ENCODE peak calls at places on chromosomes 1 and 21, in six cellular contexts. One of them, this sample, is unnamed. For H3K36me3, the result is how much of the 10 kb centered on the place peaks cover.

GRCh38 chr21:18655927-18656326 is 252.3 kb upstream of the TMPRSS15 start:
- ATAC-seq in Panc1: no peak
- ATAC-seq in IMR-90: no peak
- ATAC-seq in heart left ventricle: no peak
- ATAC-seq in HCT116: no peak
- ATAC-seq in upper lobe of right lung: no peak
- ATAC-seq in this sample: no peak

GRCh38 chr1:244273845-244274619 is 177.7 kb downstream of the ADSS2 start:
- ATAC-seq in Panc1: peak
- ATAC-seq in IMR-90: peak
- ATAC-seq in heart left ventricle: peak
- ATAC-seq in HCT116: peak
- ATAC-seq in upper lobe of right lung: peak
- ATAC-seq in this sample: peak

GRCh38 chr1:204359474-204360255 is at the start of gene PLEKHA6:
- ATAC-seq in Panc1: peak
- ATAC-seq in IMR-90: peak
- ATAC-seq in heart left ventricle: no peak
- ATAC-seq in HCT116: no peak
- ATAC-seq in upper lobe of right lung: no peak
- ATAC-seq in this sample: no peak

GRCh38 chr21:20617130-20617529 is 381.1 kb upstream of the NCAM2 start:
- ATAC-seq in Panc1: no peak
- ATAC-seq in IMR-90: no peak
- ATAC-seq in heart left ventricle: no peak
- ATAC-seq in HCT116: no peak
- ATAC-seq in upper lobe of right lung: peak
- ATAC-seq in this sample: no peak

GRCh38 chr21:26124421-26124833 is 46.1 kb downstream of the APP start:
- ATAC-seq in Panc1: no peak
- ATAC-seq in IMR-90: peak
- ATAC-seq in heart left ventricle: peak
- ATAC-seq in HCT116: no peak
- ATAC-seq in upper lobe of right lung: peak
- ATAC-seq in this sample: peak

GRCh38 chr1:65055754-65056153 is 89.4 kb upstream of the JAK1 start:
- ATAC-seq in Panc1: no peak
- ATAC-seq in IMR-90: no peak
- ATAC-seq in heart left ventricle: no peak
- ATAC-seq in HCT116: no peak
- ATAC-seq in upper lobe of right lung: peak
- ATAC-seq in this sample: peak

GRCh38 chr1:43137445-43138052 is 34.5 kb downstream of the EBNA1BP2 start:
- ATAC-seq in Panc1: no peak
- ATAC-seq in IMR-90: no peak
- ATAC-seq in heart left ventricle: peak
- ATAC-seq in HCT116: no peak
- ATAC-seq in upper lobe of right lung: no peak
- ATAC-seq in this sample: no peak

GRCh38 chr1:47212636-47213229 is 19.3 kb downstream of the TAL1 start:
- ATAC-seq in Panc1: no peak
- ATAC-seq in IMR-90: no peak
- ATAC-seq in heart left ventricle: no peak
- ATAC-seq in HCT116: no peak
- ATAC-seq in upper lobe of right lung: no peak
- ATAC-seq in this sample: no peak

GRCh38 chr21:30269803-30270530 is 12.8 kb downstream of the KRTAP24-1 start:
- ATAC-seq in Panc1: no peak
- ATAC-seq in IMR-90: no peak
- ATAC-seq in heart left ventricle: no peak
- ATAC-seq in HCT116: no peak
- ATAC-seq in upper lobe of right lung: no peak
- ATAC-seq in this sample: no peak

GRCh38 chr1:157111396-157112165 is 12.0 kb upstream of the ETV3L start:
- ATAC-seq in Panc1: no peak
- ATAC-seq in IMR-90: peak
- ATAC-seq in heart left ventricle: no peak
- ATAC-seq in HCT116: no peak
- ATAC-seq in upper lobe of right lung: no peak
- ATAC-seq in this sample: no peak

GRCh38 chr1:30129421-30130055 is 593.8 kb downstream of the MATN1 start:
- ATAC-seq in Panc1: no peak
- ATAC-seq in IMR-90: no peak
- ATAC-seq in heart left ventricle: no peak
- ATAC-seq in HCT116: no peak
- ATAC-seq in upper lobe of right lung: peak
- ATAC-seq in this sample: no peak

GRCh38 chr1:241706257-241706656 is 54.2 kb downstream of the WDR64 start:
- ATAC-seq in Panc1: peak
- ATAC-seq in IMR-90: no peak
- ATAC-seq in heart left ventricle: no peak
- ATAC-seq in HCT116: peak
- ATAC-seq in upper lobe of right lung: no peak
- ATAC-seq in this sample: no peak

GRCh38 chr1:200887772-200888348 is 6.8 kb upstream of the INAVA start:
- ATAC-seq in Panc1: no peak
- ATAC-seq in IMR-90: no peak
- ATAC-seq in heart left ventricle: no peak
- ATAC-seq in HCT116: no peak
- ATAC-seq in upper lobe of right lung: no peak
- ATAC-seq in this sample: no peak

GRCh38 chr1:111183681-111184080 is 16.8 kb downstream of the DENND2D start:
- ATAC-seq in Panc1: no peak
- ATAC-seq in IMR-90: no peak
- ATAC-seq in heart left ventricle: no peak
- ATAC-seq in HCT116: no peak
- ATAC-seq in upper lobe of right lung: no peak
- ATAC-seq in this sample: no peak

GRCh38 chr1:169914534-169914933 is 20.8 kb upstream of the SCYL3 start:
- ATAC-seq in Panc1: no peak
- ATAC-seq in IMR-90: peak
- ATAC-seq in heart left ventricle: no peak
- ATAC-seq in HCT116: no peak
- ATAC-seq in upper lobe of right lung: no peak
- ATAC-seq in this sample: no peak

GRCh38 chr1:27594542-27595510 is 9.1 kb downstream of the AHDC1 start:
- ATAC-seq in Panc1: peak
- ATAC-seq in IMR-90: peak
- ATAC-seq in heart left ventricle: no peak
- ATAC-seq in HCT116: no peak
- ATAC-seq in upper lobe of right lung: no peak
- ATAC-seq in this sample: no peak

GRCh38 chr1:228004331-228004871 is 2.4 kb upstream of the WNT3A start:
- ATAC-seq in Panc1: peak
- ATAC-seq in IMR-90: no peak
- ATAC-seq in heart left ventricle: no peak
- ATAC-seq in HCT116: peak
- ATAC-seq in upper lobe of right lung: peak
- ATAC-seq in this sample: no peak

GRCh38 chr1:216183427-216183826 is 239.8 kb downstream of the USH2A start:
- ATAC-seq in Panc1: no peak
- ATAC-seq in IMR-90: peak
- ATAC-seq in heart left ventricle: no peak
- ATAC-seq in HCT116: no peak
- ATAC-seq in upper lobe of right lung: no peak
- ATAC-seq in this sample: no peak

GRCh38 chr1:94865369-94865768 is 45.2 kb downstream of the SLC44A3 start:
- ATAC-seq in Panc1: no peak
- ATAC-seq in IMR-90: no peak
- ATAC-seq in heart left ventricle: peak
- ATAC-seq in HCT116: no peak
- ATAC-seq in upper lobe of right lung: no peak
- ATAC-seq in this sample: no peak

GRCh38 chr1:16630661-16631247 is 17.4 kb upstream of the NBPF1 start:
- ATAC-seq in Panc1: no peak
- ATAC-seq in IMR-90: no peak
- ATAC-seq in heart left ventricle: no peak
- ATAC-seq in HCT116: no peak
- ATAC-seq in upper lobe of right lung: peak
- ATAC-seq in this sample: no peak

GRCh38 chr21:39387461-39388037 is 38.7 kb upstream of the HMGN1 start:
- ATAC-seq in Panc1: peak
- ATAC-seq in IMR-90: peak
- ATAC-seq in heart left ventricle: peak
- ATAC-seq in HCT116: peak
- ATAC-seq in upper lobe of right lung: peak
- ATAC-seq in this sample: peak

GRCh38 chr1:93080424-93080823 is 1.3 kb downstream of the MTF2 start:
- ATAC-seq in Panc1: peak
- ATAC-seq in IMR-90: peak
- ATAC-seq in heart left ventricle: peak
- ATAC-seq in HCT116: peak
- ATAC-seq in upper lobe of right lung: peak
- ATAC-seq in this sample: no peak

GRCh38 chr1:154329551-154330131 is 4.3 kb downstream of the ATP8B2 start:
- ATAC-seq in Panc1: no peak
- ATAC-seq in IMR-90: no peak
- ATAC-seq in heart left ventricle: no peak
- ATAC-seq in HCT116: no peak
- ATAC-seq in upper lobe of right lung: no peak
- ATAC-seq in this sample: no peak

GRCh38 chr1:43101061-43101460 is 71.0 kb downstream of the EBNA1BP2 start:
- ATAC-seq in Panc1: no peak
- ATAC-seq in IMR-90: no peak
- ATAC-seq in heart left ventricle: peak
- ATAC-seq in HCT116: no peak
- ATAC-seq in upper lobe of right lung: no peak
- ATAC-seq in this sample: no peak

GRCh38 chr1:147209825-147210821 is 15.0 kb downstream of the FMO5 start:
- ATAC-seq in Panc1: no peak
- ATAC-seq in IMR-90: no peak
- ATAC-seq in heart left ventricle: no peak
- ATAC-seq in HCT116: no peak
- ATAC-seq in upper lobe of right lung: no peak
- ATAC-seq in this sample: no peak

GRCh38 chr1:50633465-50633864 is 210.2 kb upstream of the DMRTA2 start:
- ATAC-seq in Panc1: no peak
- ATAC-seq in IMR-90: no peak
- ATAC-seq in heart left ventricle: no peak
- ATAC-seq in HCT116: no peak
- ATAC-seq in upper lobe of right lung: no peak
- ATAC-seq in this sample: no peak

GRCh38 chr1:14513084-14513483 is 85.4 kb upstream of the KAZN start:
- ATAC-seq in Panc1: no peak
- ATAC-seq in IMR-90: no peak
- ATAC-seq in heart left ventricle: no peak
- ATAC-seq in HCT116: no peak
- ATAC-seq in upper lobe of right lung: no peak
- ATAC-seq in this sample: no peak

GRCh38 chr1:59071289-59071688 is 225.6 kb upstream of the FGGY start:
- ATAC-seq in Panc1: peak
- ATAC-seq in IMR-90: no peak
- ATAC-seq in heart left ventricle: peak
- ATAC-seq in HCT116: no peak
- ATAC-seq in upper lobe of right lung: peak
- ATAC-seq in this sample: no peak

GRCh38 chr21:43280949-43281633 is 112.3 kb downstream of the CRYAA start:
- ATAC-seq in Panc1: peak
- ATAC-seq in IMR-90: no peak
- ATAC-seq in heart left ventricle: no peak
- ATAC-seq in HCT116: no peak
- ATAC-seq in upper lobe of right lung: no peak
- ATAC-seq in this sample: no peak

GRCh38 chr1:238451006-238451405 is 560.3 kb upstream of the ZP4 start:
- ATAC-seq in Panc1: no peak
- ATAC-seq in IMR-90: no peak
- ATAC-seq in heart left ventricle: no peak
- ATAC-seq in HCT116: no peak
- ATAC-seq in upper lobe of right lung: no peak
- ATAC-seq in this sample: no peak

GRCh38 chr1:168178227-168178637 is 530 bp upstream of the TIPRL start:
- ATAC-seq in Panc1: peak
- ATAC-seq in IMR-90: no peak
- ATAC-seq in heart left ventricle: peak
- ATAC-seq in HCT116: peak
- ATAC-seq in upper lobe of right lung: no peak
- ATAC-seq in this sample: no peak

GRCh38 chr1:217336724-217337123 is 294.2 kb downstream of the GPATCH2 start:
- ATAC-seq in Panc1: no peak
- ATAC-seq in IMR-90: no peak
- ATAC-seq in heart left ventricle: no peak
- ATAC-seq in HCT116: no peak
- ATAC-seq in upper lobe of right lung: no peak
- ATAC-seq in this sample: no peak

GRCh38 chr1:114040273-114041043 is 61.2 kb downstream of the OLFML3 start:
- ATAC-seq in Panc1: no peak
- ATAC-seq in IMR-90: no peak
- ATAC-seq in heart left ventricle: no peak
- ATAC-seq in HCT116: no peak
- ATAC-seq in upper lobe of right lung: peak
- ATAC-seq in this sample: peak

GRCh38 chr1:9066945-9067807 is 2.3 kb downstream of the SLC2A5 start:
- ATAC-seq in Panc1: peak
- ATAC-seq in IMR-90: peak
- ATAC-seq in heart left ventricle: peak
- ATAC-seq in HCT116: no peak
- ATAC-seq in upper lobe of right lung: peak
- ATAC-seq in this sample: peak

GRCh38 chr1:152160553-152160952 is 1.5 kb upstream of the RPTN start:
- ATAC-seq in Panc1: no peak
- ATAC-seq in IMR-90: no peak
- ATAC-seq in heart left ventricle: no peak
- ATAC-seq in HCT116: no peak
- ATAC-seq in upper lobe of right lung: peak
- ATAC-seq in this sample: no peak
- H3K36me3 ChIP-seq in Panc1: under half
- H3K36me3 ChIP-seq in IMR-90: under half
- H3K36me3 ChIP-seq in heart left ventricle: under half
- H3K36me3 ChIP-seq in HCT116: under half
- H3K36me3 ChIP-seq in upper lobe of right lung: under half
- H3K36me3 ChIP-seq in this sample: under half

GRCh38 chr1:32197837-32198236 is 2.6 kb upstream of the CCDC28B start:
- ATAC-seq in Panc1: no peak
- ATAC-seq in IMR-90: no peak
- ATAC-seq in heart left ventricle: no peak
- ATAC-seq in HCT116: no peak
- ATAC-seq in upper lobe of right lung: no peak
- ATAC-seq in this sample: no peak
- H3K36me3 ChIP-seq in Panc1: under half
- H3K36me3 ChIP-seq in IMR-90: half or more
- H3K36me3 ChIP-seq in heart left ventricle: half or more
- H3K36me3 ChIP-seq in HCT116: under half
- H3K36me3 ChIP-seq in upper lobe of right lung: under half
- H3K36me3 ChIP-seq in this sample: under half

GRCh38 chr1:41151846-41152245 is 90.3 kb downstream of the SCMH1 start:
- ATAC-seq in Panc1: no peak
- ATAC-seq in IMR-90: no peak
- ATAC-seq in heart left ventricle: peak
- ATAC-seq in HCT116: no peak
- ATAC-seq in upper lobe of right lung: no peak
- ATAC-seq in this sample: no peak
- H3K36me3 ChIP-seq in Panc1: under half
- H3K36me3 ChIP-seq in IMR-90: under half
- H3K36me3 ChIP-seq in heart left ventricle: under half
- H3K36me3 ChIP-seq in HCT116: under half
- H3K36me3 ChIP-seq in upper lobe of right lung: under half
- H3K36me3 ChIP-seq in this sample: under half

GRCh38 chr1:21105807-21106206 is 70.9 kb downstream of the EIF4G3 start:
- ATAC-seq in Panc1: no peak
- ATAC-seq in IMR-90: no peak
- ATAC-seq in heart left ventricle: no peak
- ATAC-seq in HCT116: no peak
- ATAC-seq in upper lobe of right lung: no peak
- ATAC-seq in this sample: no peak
- H3K36me3 ChIP-seq in Panc1: under half
- H3K36me3 ChIP-seq in IMR-90: under half
- H3K36me3 ChIP-seq in heart left ventricle: under half
- H3K36me3 ChIP-seq in HCT116: under half
- H3K36me3 ChIP-seq in upper lobe of right lung: under half
- H3K36me3 ChIP-seq in this sample: under half

GRCh38 chr1:119626146-119626545 is 21.9 kb downstream of the ZNF697 start:
- ATAC-seq in Panc1: no peak
- ATAC-seq in IMR-90: no peak
- ATAC-seq in heart left ventricle: no peak
- ATAC-seq in HCT116: no peak
- ATAC-seq in upper lobe of right lung: no peak
- ATAC-seq in this sample: no peak
- H3K36me3 ChIP-seq in Panc1: under half
- H3K36me3 ChIP-seq in IMR-90: under half
- H3K36me3 ChIP-seq in heart left ventricle: under half
- H3K36me3 ChIP-seq in HCT116: under half
- H3K36me3 ChIP-seq in upper lobe of right lung: under half
- H3K36me3 ChIP-seq in this sample: under half